ENCODE peak calls at places on chromosomes 1 and 21, in seven cellular contexts. X, F, M, O, U, Z and N are unnamed samples. For H3K4me1, the result is how much of the 10 kb centered on the place peaks cover.

GRCh38 chr1:33824971-33825370 is 38.9 kb upstream of the HMGB4 start:
- DNase-seq in Z (no peak), F (no peak), U (no peak), M (no peak), X (no peak), O (no peak), N (no peak)

GRCh38 chr1:94044891-94045290 is 76.1 kb downstream of the ABCA4 start:
- DNase-seq in M (no peak), F (no peak), U (no peak), Z (no peak), O (no peak), X (no peak), N (no peak)

GRCh38 chr1:109765483-109765815 is 1.7 kb upstream of the EPS8L3 start:
- DNase-seq in X (no peak), U (peak), M (no peak), F (no peak), O (no peak), Z (peak), N (no peak)

GRCh38 chr1:244050835-244051444 is at the start of gene ZBTB18:
- DNase-seq in O (no peak), U (no peak), Z (no peak), X (peak), F (peak), M (peak), N (no peak)

GRCh38 chr1:33155877-33156538 is 25.8 kb downstream of the TRIM62 start:
- DNase-seq in U (no peak), O (no peak), Z (no peak), M (no peak), F (no peak), X (no peak), N (no peak)

GRCh38 chr1:109785446-109786106 is 21.9 kb upstream of the EPS8L3 start:
- DNase-seq in U (peak), F (no peak), M (no peak), O (no peak), Z (peak), X (no peak), N (no peak)

GRCh38 chr1:76268341-76268740 is 193.8 kb downstream of the ST6GALNAC3 start:
- DNase-seq in U (no peak), X (no peak), Z (no peak), O (no peak), M (no peak), F (no peak), N (no peak)

GRCh38 chr1:180854001-180854400 is 58.7 kb upstream of the KIAA1614 start:
- DNase-seq in X (no peak), M (no peak), O (no peak), U (no peak), Z (no peak), F (peak), N (no peak)

GRCh38 chr1:205536759-205537361 is 32.4 kb downstream of the CDK18 start:
- DNase-seq in U (peak), X (no peak), Z (peak), M (no peak), F (no peak), O (peak), N (no peak)

GRCh38 chr21:16578912-16579311 is 849.1 kb downstream of the USP25 start:
- DNase-seq in O (no peak), X (no peak), Z (no peak), U (no peak), M (no peak), F (no peak), N (no peak)

GRCh38 chr1:64196074-64196869 is 7.2 kb upstream of the UBE2U start:
- DNase-seq in M (no peak), O (no peak), X (no peak), F (no peak), Z (no peak), U (no peak), N (peak)

GRCh38 chr1:158564608-158565007 is 5.8 kb downstream of the OR6P1 start:
- DNase-seq in X (no peak), M (no peak), O (no peak), Z (no peak), F (peak), U (no peak), N (no peak)

GRCh38 chr1:9860887-9861286 is 37.1 kb upstream of the CLSTN1 start:
- DNase-seq in Z (no peak), U (no peak), F (no peak), M (no peak), X (peak), O (no peak), N (no peak)

GRCh38 chr1:206924549-206925115 is 2.9 kb upstream of the FCMR start:
- DNase-seq in Z (no peak), X (no peak), M (no peak), F (no peak), O (peak), U (no peak), N (no peak)

GRCh38 chr21:31343680-31344480 is at the start of gene TIAM1:
- DNase-seq in X (peak), O (peak), F (peak), U (peak), M (peak), Z (peak), N (peak)

GRCh38 chr1:206509612-206510257 is 2.4 kb downstream of the RASSF5 start:
- DNase-seq in U (no peak), F (no peak), X (no peak), O (no peak), Z (no peak), M (no peak), N (no peak)

GRCh38 chr1:7616076-7616833 is 154.8 kb upstream of the VAMP3 start:
- DNase-seq in O (peak), U (peak), F (peak), X (peak), M (no peak), Z (peak), N (peak)

GRCh38 chr1:205480349-205481278 is 23.9 kb upstream of the CDK18 start:
- DNase-seq in U (no peak), F (no peak), M (no peak), X (no peak), Z (no peak), O (peak), N (no peak)

GRCh38 chr1:230773396-230774033 is 26.3 kb downstream of the CAPN9 start:
- DNase-seq in O (no peak), F (no peak), U (no peak), X (no peak), Z (no peak), M (no peak), N (no peak)

GRCh38 chr1:187228790-187229189 is 400.0 kb downstream of the PLA2G4A start:
- DNase-seq in Z (no peak), F (no peak), X (no peak), U (no peak), O (no peak), M (no peak), N (no peak)

DNA sequence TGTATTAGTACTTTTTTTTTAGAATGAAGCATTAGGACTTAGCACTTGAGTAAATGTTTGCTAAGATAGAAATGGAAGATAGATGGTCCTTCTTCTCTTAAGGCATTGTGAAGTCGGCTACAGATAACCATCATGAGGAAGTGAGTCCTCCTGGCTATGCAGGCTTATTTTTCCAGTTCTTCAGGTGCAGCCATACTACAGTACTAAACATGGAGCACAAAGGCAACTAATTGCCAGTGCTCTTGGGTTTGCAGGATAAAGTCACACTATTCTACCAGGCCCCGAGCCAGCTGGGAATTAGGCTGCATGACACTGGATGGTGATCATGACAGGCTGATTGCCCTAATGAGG is 197.3 kb upstream of the SGIP1 start:
- DNase-seq in U (no peak), X (no peak), F (no peak), M (no peak), Z (no peak), O (no peak), N (no peak)
- H3K27ac ChIP-seq in U (peak), X (no peak), F (no peak), M (peak), Z (peak), O (peak), N (peak)

GRCh38 chr1:116572079-116572478 is 1.3 kb upstream of the CD58 start:
- DNase-seq in O (no peak), X (no peak), F (no peak), Z (no peak), U (no peak), M (no peak), N (no peak)

GRCh38 chr1:116574581-116575291 is 3.9 kb upstream of the CD58 start:
- DNase-seq in F (peak), U (no peak), O (peak), Z (peak), M (no peak), X (peak), N (peak)

GRCh38 chr1:116571215-116571919 is 541 bp upstream of the CD58 start:
- DNase-seq in Z (no peak), O (no peak), M (no peak), X (no peak), F (peak), U (peak), N (no peak)

GRCh38 chr1:116573388-116574100 is 2.7 kb upstream of the CD58 start:
- DNase-seq in Z (no peak), O (no peak), M (no peak), F (no peak), X (peak), U (no peak), N (no peak)

DNA sequence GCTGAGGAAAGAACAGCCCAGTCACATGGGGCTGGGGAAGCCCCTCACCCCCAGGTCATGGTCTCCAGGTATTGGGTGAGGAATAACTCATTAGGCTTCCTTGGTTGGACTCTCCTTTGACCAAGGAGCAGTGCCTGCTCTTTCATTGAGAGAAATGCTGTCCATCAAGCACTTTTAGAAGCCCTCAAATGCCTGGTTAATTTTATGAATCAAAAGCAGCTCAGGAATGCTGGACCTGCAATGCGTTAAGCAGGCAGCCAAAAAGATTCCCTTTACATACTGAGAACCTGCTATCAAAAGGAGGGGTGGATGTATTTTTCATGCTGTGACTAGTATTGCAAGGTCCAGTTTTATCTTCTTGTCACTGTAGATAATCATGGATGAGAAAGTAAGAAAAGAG is 1.9 kb upstream of the CD58 start:
- DNase-seq in O (no peak), M (no peak), X (no peak), Z (no peak), F (peak), U (no peak), N (no peak)
- H3K4me1 ChIP-seq in O (under half), M (under half), X (under half), Z (half or more), F (under half), U (under half), N (half or more)

DNA sequence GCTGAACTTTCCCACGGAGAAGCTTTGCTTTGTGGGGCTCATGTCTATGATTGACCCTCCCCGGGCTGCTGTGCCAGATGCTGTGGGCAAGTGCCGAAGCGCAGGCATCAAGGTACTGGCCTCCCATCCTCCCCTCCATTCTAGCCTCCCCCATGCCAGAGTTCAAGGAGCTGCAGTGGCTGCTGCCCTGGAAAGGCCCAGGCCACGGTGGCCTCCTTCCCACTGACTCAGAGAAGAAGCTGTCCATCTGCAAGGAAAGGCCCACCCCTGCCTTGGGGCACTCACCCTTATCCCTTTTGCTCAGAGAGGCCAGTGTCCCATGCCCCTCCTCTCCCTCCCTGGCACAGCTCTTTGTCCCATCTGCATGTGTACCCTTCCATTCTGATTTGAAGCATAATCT is 14.9 kb downstream of the ATP1A2 start:
- DNase-seq in Z (no peak), U (no peak), M (no peak), O (no peak), F (no peak), X (no peak), N (no peak)
- H3K27ac ChIP-seq in Z (no peak), U (no peak), M (peak), O (no peak), F (no peak), X (no peak), N (peak)

GRCh38 chr1:45972621-45973020 is 159.8 kb downstream of the PIK3R3 start:
- DNase-seq in Z (no peak), U (no peak), F (peak), O (no peak), M (no peak), X (no peak), N (no peak)
- H3K4me1 ChIP-seq in Z (under half), U (under half), F (under half), O (under half), M (under half), X (under half), N (under half)

DNA sequence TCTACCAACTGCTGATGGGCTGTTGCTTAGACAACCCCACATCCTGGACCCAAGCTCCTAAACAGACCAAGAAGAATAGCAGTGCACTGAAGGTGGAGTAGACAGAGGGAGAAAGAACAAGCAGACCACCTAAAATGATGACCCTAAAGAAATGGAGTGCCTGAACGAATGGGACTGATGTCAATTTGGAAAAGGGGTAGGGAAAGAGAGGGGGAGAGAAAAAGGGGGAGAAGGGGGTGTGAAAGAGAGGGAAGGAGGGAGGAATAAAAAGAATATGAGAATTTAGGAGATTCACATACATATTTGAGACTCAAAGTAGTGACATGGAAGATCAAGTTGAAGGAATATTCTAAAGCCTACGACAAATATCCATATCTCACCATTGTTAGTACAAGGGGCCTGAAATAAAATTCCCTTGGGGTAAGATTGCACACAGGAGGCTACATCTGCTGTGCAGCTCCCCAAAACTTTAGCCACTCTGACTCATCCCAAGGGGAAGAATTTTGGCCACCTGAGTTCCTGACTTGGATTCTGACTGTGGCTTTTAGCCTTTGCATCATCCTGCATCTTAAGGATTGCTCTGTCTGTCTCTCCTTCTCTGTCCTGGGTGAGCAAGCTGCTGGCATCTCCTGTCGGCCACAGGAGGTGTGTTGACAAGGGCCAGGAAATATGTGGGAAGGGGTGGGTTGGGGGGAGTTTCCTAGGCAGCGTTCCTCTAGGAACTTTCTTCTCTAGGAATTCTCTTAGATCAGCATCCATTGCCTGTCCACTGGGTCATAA is 144.6 kb upstream of the DUSP10 start:
- DNase-seq in X (no peak), M (no peak), O (no peak), Z (no peak), F (peak), U (no peak), N (no peak)
- H3K27ac ChIP-seq in X (peak), M (peak), O (no peak), Z (no peak), F (no peak), U (no peak), N (no peak)

DNA sequence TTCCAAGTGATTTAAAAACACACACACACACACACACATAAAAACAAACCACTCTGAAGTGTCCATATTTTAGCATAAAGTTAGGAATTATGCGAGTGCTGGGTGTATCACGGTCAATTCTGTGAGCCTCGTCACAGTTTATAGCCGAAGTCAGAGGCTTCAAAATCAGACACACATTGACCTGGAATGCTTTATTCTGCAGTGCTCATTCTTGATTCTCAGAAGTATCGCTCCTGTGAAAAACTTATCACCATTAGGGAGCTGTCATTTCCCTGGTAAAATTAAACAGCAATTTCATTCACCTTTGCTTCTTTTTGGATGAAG is 8.7 kb upstream of the IRF2BP2 start:
- DNase-seq in U (no peak), F (no peak), M (no peak), X (no peak), Z (no peak), O (no peak), N (no peak)
- H3K4me1 ChIP-seq in U (under half), F (under half), M (under half), X (under half), Z (half or more), O (under half), N (under half)

GRCh38 chr1:156571261-156571958 is 955 bp downstream of the IQGAP3 start:
- DNase-seq in X (peak), Z (no peak), O (no peak), F (no peak), U (no peak), M (no peak), N (no peak)
- H3K27ac ChIP-seq in X (peak), Z (peak), O (no peak), F (no peak), U (no peak), M (no peak), N (no peak)

DNA sequence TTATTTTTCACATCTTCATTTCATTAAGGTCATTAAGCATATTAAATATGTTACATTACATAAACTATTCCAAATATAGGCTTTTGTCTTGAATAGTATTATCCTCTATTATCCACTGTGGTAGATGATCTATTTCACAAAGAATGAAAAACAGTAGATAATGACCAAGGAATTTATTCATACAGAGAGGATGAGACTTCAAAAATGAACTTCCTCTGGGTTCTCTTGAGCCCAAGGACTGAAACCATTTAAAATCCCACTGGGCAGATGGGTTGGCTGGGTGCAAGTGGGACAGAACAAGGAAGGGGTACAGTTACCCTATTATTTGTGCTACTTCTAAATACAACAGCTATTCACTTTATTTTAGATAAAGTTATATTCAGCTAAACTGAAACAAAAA is 33.0 kb downstream of the PTPN14 start:
- DNase-seq in M (no peak), U (no peak), X (peak), F (no peak), Z (no peak), O (no peak), N (no peak)
- H3K4me1 ChIP-seq in M (half or more), U (under half), X (under half), F (under half), Z (under half), O (under half), N (under half)